ENCODE peak calls at places on chromosomes 12 and 14, in nine cellular contexts. E is tibial nerve, C is pancreas, I is SK-N-SH, Y is colonic mucosa, J is left lung, H is AG04450, B is MM.1S, L is breast epithelium. M is an unnamed sample.

GRCh38 chr12:48296586-48297396 is 53.9 kb downstream of the ZNF641 start:
- DNase-seq in Y (peak; percentile 83), C (peak; percentile 84), H (peak; percentile 10), L (peak; percentile 70), I (peak; percentile 56), B (peak; percentile 75), J (peak; percentile 89), E (peak; percentile 48), M (peak; percentile 85)

GRCh38 chr12:10718279-10718821 is 4.8 kb downstream of the YBX3 start:
- DNase-seq in E (no peak), B (no peak), C (no peak), H (peak; percentile 68), I (no peak), Y (no peak), J (no peak), L (no peak), M (no peak)

GRCh38 chr14:76499399-76499798 is 123.5 kb downstream of the ESRRB start:
- DNase-seq in E (no peak), H (no peak), C (no peak), Y (no peak), J (no peak), L (no peak), B (no peak), I (no peak), M (no peak)

GRCh38 chr12:128930591-128930990 is 77.3 kb downstream of the GLT1D1 start:
- DNase-seq in Y (no peak), I (no peak), H (no peak), B (no peak), J (no peak), C (no peak), L (no peak), E (no peak), M (no peak)

GRCh38 chr12:1815814-1816729 is 4.3 kb upstream of the LRTM2 start:
- DNase-seq in Y (no peak), H (no peak), B (no peak), C (no peak), J (no peak), E (no peak), I (peak; percentile 43), L (no peak), M (no peak)

GRCh38 chr14:37592288-37593274 is 2.5 kb downstream of the FOXA1 start:
- DNase-seq in I (no peak), L (peak; percentile 57), Y (peak; percentile 50), J (no peak), B (no peak), C (no peak), H (no peak), E (no peak), M (no peak)

GRCh38 chr14:70680748-70681147 is 39.0 kb downstream of the TTC9 start:
- DNase-seq in Y (no peak), E (no peak), J (no peak), B (no peak), I (no peak), L (no peak), H (no peak), C (no peak), M (no peak)

GRCh38 chr12:10722502-10722904 is 620 bp downstream of the YBX3 start:
- DNase-seq in J (peak; percentile 44), H (peak; percentile 18), L (peak; percentile 55), C (peak; percentile 62), E (no peak), I (peak; percentile 23), B (peak; percentile 47), Y (peak; percentile 47), M (peak; percentile 67)

GRCh38 chr12:123580772-123581171 is 3.6 kb upstream of the TMED2 start:
- DNase-seq in Y (no peak), E (no peak), B (no peak), J (no peak), L (no peak), C (no peak), H (no peak), I (no peak), M (no peak)

GRCh38 chr14:60310086-60310684 is 61.2 kb downstream of the PPM1A start:
- DNase-seq in E (no peak), J (no peak), C (no peak), H (no peak), I (no peak), Y (no peak), L (no peak), B (no peak), M (no peak)

GRCh38 chr14:77607741-77608302 is 8.6 kb downstream of the SPTLC2 start:
- DNase-seq in I (no peak), J (no peak), C (no peak), B (no peak), L (no peak), E (no peak), Y (no peak), H (no peak), M (no peak)

GRCh38 chr12:93804392-93805179 is 127.4 kb downstream of the CRADD start:
- DNase-seq in C (no peak), E (no peak), L (no peak), H (no peak), J (no peak), I (no peak), Y (no peak), B (no peak), M (no peak)

GRCh38 chr14:61080591-61081010 is 99.6 kb downstream of the SLC38A6 start:
- DNase-seq in C (no peak), B (no peak), H (peak; percentile 72), Y (no peak), L (no peak), J (no peak), I (no peak), E (no peak), M (no peak)

GRCh38 chr12:56222531-56222895 is 791 bp upstream of the RNF41 start:
- DNase-seq in E (no peak), Y (no peak), L (no peak), B (no peak), C (no peak), H (no peak), I (no peak), J (no peak), M (no peak)

GRCh38 chr12:129871991-129872969 is 31.5 kb downstream of the TMEM132D start:
- DNase-seq in B (no peak), C (no peak), L (no peak), H (no peak), E (no peak), Y (no peak), J (no peak), I (no peak), M (no peak)

DNA sequence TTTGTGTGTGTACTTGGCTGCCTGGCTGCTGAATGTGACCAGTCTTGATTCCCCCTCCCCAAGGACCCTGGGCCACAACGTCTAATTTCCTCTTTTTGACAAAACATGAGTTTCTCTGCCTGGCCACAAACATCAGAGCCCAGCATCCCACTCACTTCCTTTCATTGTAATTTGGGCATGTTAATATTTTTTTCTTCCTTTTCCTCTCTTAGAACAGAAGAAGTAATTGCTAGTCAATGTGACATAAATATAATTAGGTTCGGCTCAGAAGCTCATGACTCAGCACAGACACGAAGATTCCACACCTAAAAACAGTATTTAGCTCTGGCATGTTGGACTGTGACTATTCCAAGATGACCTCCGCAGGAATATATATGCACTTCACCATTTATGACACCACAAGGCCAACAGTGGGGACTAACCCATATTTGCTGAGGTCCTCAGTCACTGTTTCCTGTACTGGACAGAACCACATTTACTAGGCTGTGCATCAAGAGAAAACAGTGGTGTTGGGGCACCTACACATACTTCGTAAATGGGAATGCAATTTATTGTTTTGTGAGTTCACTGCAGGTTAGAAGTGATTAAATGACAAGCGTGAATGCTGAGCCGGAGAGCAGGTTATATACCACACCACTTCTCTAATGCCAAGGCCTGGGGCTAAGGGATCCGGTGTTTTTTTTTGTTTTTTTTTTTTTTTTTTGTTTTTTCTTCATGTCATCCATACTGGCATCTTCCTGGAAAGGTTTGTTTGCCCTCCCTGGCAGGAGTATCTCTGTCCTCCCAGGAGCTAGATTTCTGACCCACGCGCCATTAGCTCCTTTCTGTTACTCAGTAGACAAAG is 4.2 kb downstream of the GSG1 start:
- DNase-seq in H (no peak), Y (no peak), J (no peak), I (no peak), L (no peak), B (no peak), C (no peak), E (no peak), M (peak; percentile 30)
- TF ChIP-seq CTCF in H (no peak), Y (no peak), J (no peak), I (no peak), L (no peak), B (no peak), C (no peak), E (no peak), M (no peak)

DNA sequence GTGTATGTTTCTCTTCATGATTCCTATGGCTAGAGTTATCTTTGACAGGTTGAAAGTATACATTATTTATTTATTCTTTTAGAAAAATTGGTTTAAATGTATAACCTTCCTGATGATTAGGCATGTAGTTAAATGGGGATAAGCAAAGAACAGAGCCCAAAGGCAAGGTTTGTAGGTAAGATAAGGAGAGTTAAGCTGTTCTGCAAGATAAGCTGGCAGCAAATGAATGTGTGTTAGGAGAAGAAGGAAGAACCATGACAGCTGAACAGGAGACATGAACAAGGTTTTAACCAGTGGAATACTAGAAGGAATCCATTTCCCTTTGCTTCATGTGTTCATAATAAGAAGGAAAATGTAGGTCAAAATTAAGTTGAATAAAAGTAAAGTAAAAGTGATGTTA is 1330.1 kb upstream of the USP15 start:
- DNase-seq in C (no peak), H (no peak), Y (no peak), L (no peak), I (no peak), B (no peak), E (no peak), J (no peak), M (no peak)
- H3K9me3 ChIP-seq in C (no peaks in the 10 kb centered on the region), H (no peaks in the 10 kb centered on the region), Y (no peaks in the 10 kb centered on the region), L (peaks cover 1% of the 10 kb centered on the region), I (peaks cover 8% of the 10 kb centered on the region), B (no peaks in the 10 kb centered on the region), E (peaks cover 8% of the 10 kb centered on the region), J (peaks cover 28% of the 10 kb centered on the region), M (peaks cover 29% of the 10 kb centered on the region)

DNA sequence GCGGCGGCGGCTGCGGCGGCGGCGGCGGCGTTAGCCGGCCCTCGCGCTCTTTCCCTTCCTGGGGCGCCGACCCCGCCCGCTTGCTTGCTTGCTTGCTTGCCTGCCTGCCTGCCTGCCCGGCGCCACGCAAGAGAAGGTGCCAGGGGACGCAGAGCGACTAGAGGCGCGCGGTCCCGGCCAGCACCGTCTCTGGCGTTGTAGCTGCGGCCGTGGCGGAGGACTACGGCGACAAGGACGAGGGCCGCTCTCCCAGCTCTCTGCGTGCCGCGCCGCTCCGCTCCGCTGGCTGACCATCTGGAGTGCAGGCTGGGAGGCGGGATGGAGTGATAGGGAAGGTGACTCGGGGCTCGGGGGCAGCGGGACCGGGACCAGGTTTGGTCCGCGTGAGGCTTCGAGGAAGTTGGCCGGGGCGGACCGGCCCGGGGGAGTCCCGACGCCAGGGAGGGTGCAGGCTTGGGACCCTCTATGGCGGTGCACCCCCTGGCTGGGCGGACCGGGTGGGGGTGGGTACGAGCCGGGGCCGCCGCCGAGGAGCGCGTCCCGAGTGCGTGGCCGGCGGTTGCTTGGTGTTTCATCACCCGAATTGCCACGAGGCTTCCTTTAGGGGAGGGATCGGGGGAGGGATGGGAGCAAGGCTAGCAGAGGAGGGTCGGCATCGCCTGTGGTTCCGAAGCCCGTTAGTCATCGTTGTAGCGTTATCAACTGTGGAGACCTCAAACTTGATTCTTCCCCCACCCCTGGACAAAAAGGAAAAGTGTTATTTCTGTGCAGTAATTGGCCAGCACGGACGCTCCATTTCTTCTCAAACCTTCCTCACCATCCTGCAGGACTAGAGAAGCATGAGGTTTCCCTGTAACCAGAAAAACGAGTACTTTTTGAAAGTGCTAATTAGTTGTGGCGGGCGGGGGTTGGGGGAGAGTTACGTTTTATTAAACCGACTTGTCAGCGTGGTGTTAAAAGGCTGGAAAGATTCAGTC is 566 bp downstream of the XPOT start:
- DNase-seq in Y (peak; percentile 57), C (peak; percentile 88), J (peak; percentile 66), B (peak; percentile 58), H (peak; percentile 83), L (peak; percentile 65), I (peak; percentile 82), E (peak; percentile 45), M (no peak)
- TF ChIP-seq CTCF in Y (no peak), C (no peak), J (no peak), B (no peak), H (no peak), L (no peak), I (no peak), E (no peak), M (no peak)

GRCh38 chr12:30423330-30423729 is 272.3 kb downstream of the IPO8 start:
- DNase-seq in C (no peak), L (no peak), J (no peak), B (no peak), Y (no peak), I (no peak), H (no peak), E (no peak), M (no peak)
- H3K9me3 ChIP-seq in C (no peaks in the 10 kb centered on the region), L (no peaks in the 10 kb centered on the region), J (peaks cover 19% of the 10 kb centered on the region), B (no peaks in the 10 kb centered on the region), Y (no peaks in the 10 kb centered on the region), I (no peaks in the 10 kb centered on the region), H (peaks cover 8% of the 10 kb centered on the region), E (no peaks in the 10 kb centered on the region), M (peaks cover 21% of the 10 kb centered on the region)